ENCODE peak calls at places on chromosomes 4 and X, in five cellular contexts. U, N, G, M and O are unnamed samples.

GRCh38 chrX:150573702-150574101 is 5.3 kb downstream of the MTM1 start:
- DNase-seq in U (no peak), N (no peak), G (no peak), M (no peak), O (no peak)

GRCh38 chrX:29762006-29762405 is 453.4 kb upstream of the MAGEB2 start:
- DNase-seq in U (no peak), N (no peak), G (no peak), M (no peak), O (no peak)

GRCh38 chr4:620851-621261 is 4.5 kb upstream of the PDE6B start:
- DNase-seq in U (no peak), N (no peak), G (no peak), M (no peak), O (peak)

GRCh38 chr4:34861661-34862060 is 1382.7 kb downstream of the ARAP2 start:
- DNase-seq in U (no peak), N (no peak), G (peak), M (peak), O (no peak)

GRCh38 chr4:88352062-88352461 is 26.6 kb upstream of the HERC6 start:
- DNase-seq in U (no peak), N (no peak), G (peak), M (peak), O (no peak)

GRCh38 chrX:5957506-5957905 is 271.2 kb downstream of the NLGN4X start:
- DNase-seq in U (no peak), N (no peak), G (peak), M (no peak), O (no peak)

GRCh38 chrX:15146515-15146914 is 123.4 kb downstream of the ASB9 start:
- DNase-seq in U (no peak), N (no peak), G (peak), M (peak), O (no peak)

GRCh38 chrX:128142745-128143144 is 90.5 kb upstream of the ACTRT1 start:
- DNase-seq in U (no peak), N (no peak), G (no peak), M (no peak), O (no peak)

GRCh38 chr4:32929738-32930688 is 2209.8 kb downstream of the PCDH7 start:
- DNase-seq in U (no peak), N (no peak), G (no peak), M (no peak), O (no peak)

GRCh38 chrX:139889760-139890159 is 43.1 kb downstream of the ATP11C start:
- DNase-seq in U (peak), N (no peak), G (peak), M (no peak), O (no peak)

GRCh38 chr4:7941111-7942018 is 1.7 kb upstream of the AFAP1 start:
- DNase-seq in U (no peak), N (no peak), G (no peak), M (peak), O (no peak)

GRCh38 chr4:118225521-118225920 is 127.3 kb downstream of the PRSS12 start:
- DNase-seq in U (no peak), N (no peak), G (no peak), M (no peak), O (no peak)